ENCODE peak calls at places on chromosomes 16 and 17, in seven cellular contexts. U is H9, Z is IMR-90, M is neuronal stem cell, A is mesenchymal stem cell, K is trophoblast cell, Q is H1. L is an unnamed sample.

GRCh38 chr17:1577186-1577585 is 14.6 kb upstream of the PITPNA start:
- DNase-seq in U (peak; percentile 83), Z (peak; percentile 89), M (no peak), A (peak; percentile 96), K (peak; percentile 64), Q (no peak), L (peak; percentile 74)

GRCh38 chr16:3652373-3653037 is 2.0 kb upstream of the DNASE1 start:
- DNase-seq in U (no peak), Z (no peak), M (no peak), A (no peak), K (no peak), Q (no peak), L (no peak)

GRCh38 chr16:79767597-79768280 is 167.2 kb upstream of the MAF start:
- DNase-seq in U (no peak), Z (no peak), M (peak; percentile 23), A (peak; percentile 37), K (no peak), Q (no peak), L (peak; percentile 29)

GRCh38 chr16:3459401-3460090 is 16.1 kb downstream of the NAA60 start:
- DNase-seq in U (no peak), Z (peak; percentile 29), M (no peak), A (peak; percentile 52), K (peak; percentile 28), Q (no peak), L (peak; percentile 95)

GRCh38 chr16:29753516-29753915 is 7.7 kb upstream of the C16orf54 start:
- DNase-seq in U (no peak), Z (no peak), M (no peak), A (no peak), K (no peak), Q (no peak), L (no peak)

GRCh38 chr17:18187816-18188761 is 4.5 kb downstream of the ALKBH5 start:
- DNase-seq in U (no peak), Z (peak; percentile 23), M (no peak), A (peak; percentile 38), K (no peak), Q (no peak), L (no peak)

GRCh38 chr16:68257251-68257905 is 6.9 kb upstream of the SLC7A6 start:
- DNase-seq in U (no peak), Z (peak; percentile 20), M (no peak), A (no peak), K (no peak), Q (no peak), L (no peak)

GRCh38 chr17:15510361-15510760 is 42.9 kb upstream of the CDRT4 start:
- DNase-seq in U (no peak), Z (peak; percentile 83), M (no peak), A (peak; percentile 68), K (no peak), Q (no peak), L (no peak)

GRCh38 chr17:64682261-64683181 is 20.4 kb upstream of the SMURF2 start:
- DNase-seq in U (no peak), Z (peak; percentile 95), M (no peak), A (peak; percentile 92), K (peak; percentile 37), Q (no peak), L (no peak)

GRCh38 chr17:40615295-40615988 is 32.2 kb downstream of the SMARCE1 start:
- DNase-seq in U (peak; percentile 90), Z (peak; percentile 47), M (peak; percentile 18), A (peak; percentile 46), K (peak; percentile 46), Q (peak; percentile 49), L (peak; percentile 92)

GRCh38 chr16:4373909-4374742 is 2.5 kb downstream of the VASN start:
- DNase-seq in U (peak; percentile 57), Z (peak; percentile 98), M (no peak), A (peak; percentile 94), K (no peak), Q (no peak), L (peak; percentile 83)

DNA sequence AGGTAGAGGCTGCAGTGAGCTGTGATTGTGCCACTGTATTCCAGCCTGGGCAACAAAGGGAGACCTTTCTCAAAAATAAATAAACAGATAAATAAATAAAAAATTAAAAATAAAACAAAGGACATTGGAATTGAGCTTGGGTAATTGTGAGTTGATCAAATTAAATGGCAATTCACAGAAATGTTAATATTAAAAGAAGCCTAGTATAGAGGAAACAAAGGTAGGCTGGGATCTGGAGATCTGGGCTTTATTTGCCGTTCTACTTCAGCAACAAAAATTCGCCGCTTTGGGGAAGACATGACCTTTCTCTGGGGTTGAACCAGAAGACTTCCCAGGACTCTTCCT is 332 bp upstream of the VPS25 start:
- DNase-seq in U (no peak), Z (no peak), M (no peak), A (no peak), K (no peak), Q (no peak), L (no peak)
- H4K8ac ChIP-seq in U (no peak overlapping the region), Z (peak overlapping the region; percentile 97), M (no peak overlapping the region), A (peak overlapping the region; percentile 79), K (peak overlapping the region; percentile 97), Q (no peak overlapping the region), L (peak overlapping the region; percentile 78)

GRCh38 chr17:57002904-57003303 is 25.0 kb downstream of the SCPEP1 start:
- DNase-seq in U (no peak), Z (no peak), M (no peak), A (no peak), K (no peak), Q (no peak), L (no peak)

GRCh38 chr17:57006040-57006439 is 28.1 kb downstream of the SCPEP1 start:
- DNase-seq in U (no peak), Z (no peak), M (no peak), A (no peak), K (no peak), Q (no peak), L (peak; percentile 27)

GRCh38 chr17:56997313-56997712 is 19.4 kb downstream of the SCPEP1 start:
- DNase-seq in U (no peak), Z (no peak), M (no peak), A (no peak), K (no peak), Q (no peak), L (no peak)

GRCh38 chr17:57004944-57005579 is 27.1 kb downstream of the SCPEP1 start:
- DNase-seq in U (no peak), Z (no peak), M (no peak), A (no peak), K (no peak), Q (no peak), L (peak; percentile 44)

DNA sequence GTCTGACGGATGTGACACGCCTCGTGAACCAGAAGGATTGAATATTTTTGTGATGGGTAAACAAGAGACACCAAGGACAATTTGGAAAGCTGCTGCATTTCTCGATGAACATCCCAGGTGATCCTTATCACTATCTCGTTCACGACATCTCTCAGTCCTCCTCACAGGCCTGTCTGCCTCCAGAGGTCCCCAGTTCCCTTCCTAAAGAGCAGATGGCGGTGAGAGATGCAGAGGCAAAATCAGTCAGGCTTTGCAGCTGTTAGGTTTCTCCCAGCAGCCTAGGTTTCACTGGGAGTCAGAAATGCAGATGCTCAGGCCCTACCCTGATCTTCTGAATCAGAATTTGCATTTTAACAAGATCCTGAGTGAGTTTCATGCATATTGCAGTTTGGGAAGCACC is 23.6 kb downstream of the SCPEP1 start:
- DNase-seq in U (no peak), Z (no peak), M (no peak), A (no peak), K (no peak), Q (no peak), L (peak; percentile 28)
- H3K4me2 ChIP-seq in U (no peak overlapping the region), Z (no peak overlapping the region), M (no peak overlapping the region), A (no peak overlapping the region), K (no peak overlapping the region), Q (no peak overlapping the region), L (no peak overlapping the region)

DNA sequence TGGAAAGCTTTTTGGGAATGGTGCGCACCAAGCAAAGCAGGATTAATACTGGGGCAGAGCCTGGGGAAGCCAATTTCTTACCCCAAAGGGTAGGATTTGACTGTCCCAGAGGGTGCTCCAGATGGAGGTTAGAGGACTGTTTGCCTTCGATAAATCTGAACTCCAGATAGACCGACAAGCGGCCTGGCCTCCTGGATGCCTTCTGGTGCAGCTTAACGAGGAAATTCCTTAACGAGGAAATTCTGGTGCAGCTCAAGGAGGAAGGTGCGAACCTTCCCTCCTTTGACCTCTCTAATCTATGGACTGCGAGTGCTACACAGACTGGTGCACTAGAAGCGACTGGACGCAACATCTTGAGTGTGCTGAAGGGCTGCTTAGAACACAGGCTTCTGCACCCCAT is 6.5 kb downstream of the CALB2 start:
- DNase-seq in U (no peak), Z (no peak), M (no peak), A (no peak), K (no peak), Q (no peak), L (no peak)
- H2AK5ac ChIP-seq in U (no peak overlapping the region), Z (no peak overlapping the region), M (no peak overlapping the region), A (no peak overlapping the region), K (no peak overlapping the region), Q (no peak overlapping the region), L (no peak overlapping the region)

DNA sequence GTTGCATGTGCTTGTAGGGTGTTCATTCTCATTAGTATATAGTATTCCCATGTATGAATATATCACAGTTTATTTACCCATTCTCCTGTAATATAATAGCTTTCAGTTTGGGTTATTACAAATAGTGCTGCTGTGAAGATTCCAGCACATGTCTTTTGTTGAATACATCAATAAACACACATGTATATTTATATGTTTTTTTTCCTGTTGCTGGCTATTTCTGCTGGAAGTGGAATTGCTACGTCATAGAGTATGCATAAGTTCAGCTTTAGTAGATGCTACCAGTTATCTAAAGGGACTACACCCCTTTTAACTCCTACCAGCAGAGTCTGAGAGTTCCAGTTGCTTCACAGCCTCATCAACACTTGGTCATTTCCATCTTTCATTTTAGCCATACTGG is 52.3 kb upstream of the SCNN1B start:
- DNase-seq in U (no peak), Z (no peak), M (no peak), A (no peak), K (no peak), Q (no peak), L (no peak)
- H4K8ac ChIP-seq in U (no peak overlapping the region), Z (no peak overlapping the region), M (no peak overlapping the region), A (no peak overlapping the region), K (no peak overlapping the region), Q (no peak overlapping the region), L (no peak overlapping the region)

GRCh38 chr17:32489320-32490100 is 2.7 kb downstream of the CDK5R1 start:
- DNase-seq in U (no peak), Z (no peak), M (no peak), A (no peak), K (no peak), Q (no peak), L (no peak)

GRCh38 chr17:32488604-32489180 is 1.9 kb downstream of the CDK5R1 start:
- DNase-seq in U (no peak), Z (no peak), M (no peak), A (no peak), K (no peak), Q (no peak), L (no peak)

GRCh38 chr17:32491371-32492280 is 4.8 kb downstream of the CDK5R1 start:
- DNase-seq in U (no peak), Z (no peak), M (no peak), A (no peak), K (no peak), Q (no peak), L (no peak)

GRCh38 chr17:32488177-32488542 is 1.4 kb downstream of the CDK5R1 start:
- DNase-seq in U (no peak), Z (no peak), M (no peak), A (no peak), K (no peak), Q (no peak), L (no peak)

DNA sequence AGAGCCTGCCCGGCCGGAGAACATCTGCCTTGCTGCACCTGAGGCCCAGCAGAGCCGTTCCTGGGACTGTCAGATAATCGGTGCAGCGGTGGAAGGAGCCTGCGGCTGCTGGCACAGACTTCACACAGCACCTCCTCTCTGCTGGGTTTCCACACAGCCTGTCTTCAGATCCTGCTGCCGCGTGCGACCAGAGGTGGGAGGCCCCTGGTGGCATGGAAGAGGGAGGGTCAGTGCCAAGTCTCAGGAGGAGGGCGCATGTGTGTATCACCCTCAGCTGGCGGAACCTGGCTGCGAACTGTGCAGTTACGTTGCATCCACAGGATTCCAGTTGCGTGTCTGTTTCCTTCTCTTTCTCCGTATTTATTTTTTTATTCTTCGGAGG is 3.3 kb downstream of the CDK5R1 start:
- DNase-seq in U (peak; percentile 58), Z (no peak), M (no peak), A (no peak), K (no peak), Q (no peak), L (peak; percentile 22)
- H3K4me2 ChIP-seq in U (no peak overlapping the region), Z (no peak overlapping the region), M (no peak overlapping the region), A (no peak overlapping the region), K (no peak overlapping the region), Q (peak overlapping the region; percentile 5), L (no peak overlapping the region)

L was measured in mesendoderm.